ENCODE peak calls at places on chromosomes 13 and 19, in four cellular contexts. A is ELR; J is stimulated activated effector memory CD8-positive, alpha-beta T cell treated with anti-CD3 and anti-CD28 coated beads, Interleukin-12 subunit alpha, Interleukin-12 subunit beta, amount 100 ng/mL, for 72 hours; U is stimulated activated CD8-positive, alpha-beta memory T cell treated with anti-CD3 and anti-CD28 coated beads, Interleukin-7, amount 100 ng/mL, for 4 hours. L is an unnamed sample.

GRCh38 chr19:45601524-45602522 is at the start of gene GPR4:
- DNase-seq in A (peak; percentile 54), J (no peak), U (no peak), L (no peak)

GRCh38 chr19:58570770-58571574 is 2.2 kb downstream of the MZF1 start:
- DNase-seq in A (no peak), J (no peak), U (no peak), L (no peak)

GRCh38 chr13:79543883-79544282 is 62.9 kb downstream of the NDFIP2 start:
- DNase-seq in A (no peak), J (no peak), U (no peak), L (no peak)

GRCh38 chr13:23531446-23531845 is 38.8 kb upstream of the TNFRSF19 start:
- DNase-seq in A (no peak), J (no peak), U (no peak), L (no peak)

GRCh38 chr19:6402834-6403608 is 10.1 kb upstream of the GTF2F1 start:
- DNase-seq in A (peak; percentile 33), J (no peak), U (no peak), L (no peak)

GRCh38 chr13:75666646-75667351 is 30.7 kb downstream of the LMO7 start:
- DNase-seq in A (no peak), J (no peak), U (no peak), L (peak; percentile 90)

GRCh38 chr13:23428183-23428528 is 5.3 kb downstream of the SACS start:
- DNase-seq in A (peak; percentile 14), J (no peak), U (no peak), L (no peak)

GRCh38 chr19:43699506-43700367 is 16.1 kb upstream of the IRGC start:
- DNase-seq in A (peak; percentile 46), J (no peak), U (no peak), L (no peak)

GRCh38 chr19:38544569-38545315 is 73.0 kb downstream of the MAP4K1 start:
- DNase-seq in A (peak; percentile 32), J (no peak), U (no peak), L (no peak)

GRCh38 chr13:75803175-75803611 is 167.1 kb downstream of the LMO7 start:
- DNase-seq in A (no peak), J (no peak), U (no peak), L (no peak)

GRCh38 chr13:92963029-92963428 is 263.6 kb upstream of the GPC6 start:
- DNase-seq in A (no peak), J (no peak), U (no peak), L (peak; percentile 20)

L was measured in mammary epithelial cell.